ENCODE peak calls at places on chromosomes 4 and X, in four cellular contexts. H is mesendoderm, N is neuronal stem cell, E is IMR-90. L is an unnamed sample.

GRCh38 chr4:57425610-57426009 is 315.4 kb upstream of the IGFBP7 start:
- DNase-seq in H (no peak), N (no peak), E (no peak), L (no peak)

GRCh38 chr4:2095236-2096072 is 36.3 kb downstream of the NAT8L start:
- DNase-seq in H (no peak), N (no peak), E (no peak), L (no peak)

GRCh38 chr4:139808381-139809206 is 143.0 kb downstream of the MGST2 start:
- DNase-seq in H (no peak), N (peak), E (peak), L (no peak)

GRCh38 chrX:77899081-77899828 is at the start of gene COX7B:
- DNase-seq in H (peak), N (peak), E (peak), L (peak)

GRCh38 chrX:57104921-57105398 is 16.4 kb downstream of the SPIN2B start:
- DNase-seq in H (peak), N (no peak), E (no peak), L (no peak)

GRCh38 chr4:8601556-8601955 is 9.0 kb downstream of the CPZ start:
- DNase-seq in H (no peak), N (no peak), E (no peak), L (no peak)

GRCh38 chr4:38275331-38275821 is 315.2 kb downstream of the PTTG2 start:
- DNase-seq in H (peak), N (no peak), E (no peak), L (no peak)

GRCh38 chr4:93718233-93718632 is 110.3 kb upstream of the ATOH1 start:
- DNase-seq in H (no peak), N (no peak), E (no peak), L (no peak)

GRCh38 chr4:74536557-74536956 is 91.6 kb downstream of the AREG start:
- DNase-seq in H (no peak), N (no peak), E (no peak), L (no peak)

GRCh38 chrX:78944351-78944750 is 840 bp upstream of the P2RY10 start:
- DNase-seq in H (no peak), N (no peak), E (no peak), L (no peak)

GRCh38 chr4:156242390-156242789 is 288.7 kb upstream of the CTSO start:
- DNase-seq in H (no peak), N (no peak), E (no peak), L (no peak)

GRCh38 chrX:72274526-72274925 is 2.5 kb downstream of the RPS4X start:
- DNase-seq in H (no peak), N (no peak), E (no peak), L (no peak)

GRCh38 chr4:150342945-150343344 is 239.0 kb upstream of the MAB21L2 start:
- DNase-seq in H (no peak), N (no peak), E (no peak), L (no peak)

DNA sequence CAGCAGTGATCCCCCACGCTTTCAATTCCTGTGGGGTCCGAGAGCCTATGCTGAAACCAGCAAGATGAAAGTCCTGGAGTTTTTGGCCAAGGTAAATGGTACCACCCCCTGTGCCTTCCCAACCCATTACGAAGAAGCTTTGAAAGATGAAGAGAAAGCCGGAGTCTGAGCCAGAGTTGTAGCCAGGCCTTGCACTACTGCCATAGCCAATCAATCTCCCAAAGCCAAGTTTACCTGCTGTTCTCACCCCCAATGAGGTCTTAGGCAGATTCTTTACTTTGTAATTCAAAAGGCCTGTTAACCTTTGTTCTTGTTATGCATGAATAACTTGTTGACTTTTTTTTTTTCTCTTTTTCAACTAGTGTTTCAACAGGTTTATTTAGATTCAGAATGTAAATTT is 4.0 kb downstream of the MAGEB2 start:
- DNase-seq in H (no peak), N (no peak), E (no peak), L (peak)
- H2BK5ac ChIP-seq in H (no peak), N (no peak), E (no peak), L (no peak)

GRCh38 chrX:149938427-149939270 is at the start of gene EOLA2:
- DNase-seq in H (peak), N (peak), E (peak), L (peak)

GRCh38 chrX:149940015-149940716 is 1.9 kb upstream of the EOLA2 start:
- DNase-seq in H (peak), N (peak), E (peak), L (peak)

GRCh38 chrX:149939271-149940014 is 1.2 kb upstream of the EOLA2 start:
- DNase-seq in H (peak), N (peak), E (peak), L (peak)

GRCh38 chrX:149937881-149938426 is 337 bp downstream of the EOLA2 start:
- DNase-seq in H (peak), N (no peak), E (peak), L (no peak)
- H2BK5ac ChIP-seq in H (no peak), N (no peak), E (peak), L (no peak)

DNA sequence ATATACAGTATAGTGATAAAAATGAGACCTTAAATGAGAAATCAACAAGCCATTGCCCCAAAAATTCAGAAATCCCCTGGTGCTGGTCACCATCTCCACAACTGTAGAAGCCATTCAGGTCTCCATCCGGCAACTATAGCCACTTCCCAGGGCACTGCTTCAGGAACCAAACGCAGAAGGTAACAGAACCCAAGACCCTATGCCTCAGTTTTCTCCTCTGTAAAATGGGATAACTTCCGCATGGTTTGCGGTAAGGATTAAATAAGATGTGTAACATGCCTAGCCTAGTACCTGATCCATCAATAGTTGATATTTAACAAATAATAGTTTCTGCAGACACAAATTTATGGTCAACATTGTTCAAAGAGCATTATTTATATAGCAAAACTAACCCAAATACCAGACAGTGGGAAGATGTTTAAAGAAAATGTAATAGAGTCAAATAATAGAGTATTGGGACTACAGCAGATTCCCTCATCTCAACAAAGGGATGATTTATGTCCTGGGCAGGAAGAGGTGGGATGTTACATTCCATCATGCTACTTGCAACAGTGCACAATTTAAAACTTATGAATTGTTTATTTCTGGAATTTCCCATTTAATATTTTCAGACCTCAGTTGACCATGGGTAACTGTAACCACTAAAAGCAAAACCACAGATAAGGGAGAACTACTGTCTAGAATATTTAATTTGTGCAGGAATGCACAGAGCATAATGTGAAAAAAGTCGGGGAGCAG is 30.0 kb downstream of the IRF2 start:
- DNase-seq in H (no peak), N (no peak), E (peak), L (no peak)
- H2BK5ac ChIP-seq in H (no peak), N (no peak), E (no peak), L (no peak)

DNA sequence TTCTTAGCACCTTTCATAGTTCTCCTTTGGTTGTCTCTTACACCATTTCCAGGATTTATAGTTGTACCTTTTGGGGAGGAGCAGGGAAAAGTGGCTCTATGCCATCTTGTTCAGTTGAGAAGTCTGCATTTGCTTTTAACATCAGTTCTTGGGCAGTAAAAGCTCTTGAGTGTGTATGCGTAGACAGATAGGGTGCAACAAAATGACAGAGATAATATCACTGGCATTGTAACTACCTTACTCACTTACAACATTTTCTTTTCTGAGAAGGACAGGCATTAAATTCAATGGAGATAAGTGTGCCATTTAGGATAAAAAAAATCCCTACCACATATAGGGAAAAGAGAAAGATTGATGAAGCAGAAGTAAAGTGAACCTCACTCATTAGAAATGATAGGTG is 38.9 kb downstream of the ADGRG4 start:
- DNase-seq in H (no peak), N (no peak), E (no peak), L (no peak)
- H2BK5ac ChIP-seq in H (no peak), N (no peak), E (no peak), L (no peak)

GRCh38 chr4:142284402-142285221 is 561.5 kb downstream of the INPP4B start:
- DNase-seq in H (no peak), N (no peak), E (no peak), L (no peak)
- H2BK5ac ChIP-seq in H (no peak), N (no peak), E (no peak), L (no peak)

L was measured in H9.